ENCODE peak calls at places on chromosomes 2 and 18, in four cellular contexts. O is naive B cell, P is HFFc6, H is activated T-helper 1 cell treated with Interleukin-2 at 50 U/mL for 16 hours. K is an unnamed sample.

GRCh38 chr2:219631406-219631891 is 4.0 kb downstream of the SLC4A3 start:
- DNase-seq in O (no peak), P (no peak), H (no peak), K (no peak)

GRCh38 chr2:219627105-219628100 is at the start of gene SLC4A3:
- DNase-seq in O (no peak), P (no peak), H (no peak), K (peak; percentile 47)

GRCh38 chr18:11741505-11742145 is 52.6 kb downstream of the GNAL start:
- DNase-seq in O (no peak), P (no peak), H (no peak), K (peak; percentile 57)

GRCh38 chr2:8796878-8797550 is 40.4 kb downstream of the KIDINS220 start:
- DNase-seq in O (no peak), P (no peak), H (no peak), K (no peak)

GRCh38 chr2:117170897-117171296 is 643.6 kb upstream of the DDX18 start:
- DNase-seq in O (no peak), P (no peak), H (no peak), K (no peak)

GRCh38 chr18:59140287-59140885 is 702 bp downstream of the SEC11C start:
- DNase-seq in O (no peak), P (peak; percentile 36), H (no peak), K (peak; percentile 60)

GRCh38 chr18:10928971-10929373 is 220.4 kb downstream of the PIEZO2 start:
- DNase-seq in O (no peak), P (peak; percentile 48), H (no peak), K (no peak)

GRCh38 chr2:120880381-120880780 is 144.7 kb downstream of the GLI2 start:
- DNase-seq in O (no peak), P (no peak), H (no peak), K (no peak)

GRCh38 chr2:129888896-129889295 is 90.6 kb upstream of the RAB6C start:
- DNase-seq in O (no peak), P (peak; percentile 23), H (no peak), K (no peak)

GRCh38 chr2:1836321-1836860 is 92.1 kb upstream of the PXDN start:
- DNase-seq in O (no peak), P (no peak), H (no peak), K (no peak)

GRCh38 chr2:177078416-177078815 is 134.2 kb upstream of the HNRNPA3 start:
- DNase-seq in O (no peak), P (no peak), H (no peak), K (no peak)

GRCh38 chr2:32003791-32004190 is 7.0 kb downstream of the MEMO1 start:
- DNase-seq in O (no peak), P (no peak), H (no peak), K (no peak)

GRCh38 chr2:23360571-23361125 is 24.3 kb upstream of the KLHL29 start:
- DNase-seq in O (no peak), P (peak; percentile 72), H (no peak), K (no peak)

GRCh38 chr2:28532399-28532798 is 36.5 kb downstream of the PLB1 start:
- DNase-seq in O (no peak), P (no peak), H (no peak), K (no peak)

GRCh38 chr2:226759768-226760167 is 39.9 kb downstream of the IRS1 start:
- DNase-seq in O (no peak), P (no peak), H (no peak), K (no peak)

GRCh38 chr2:64259301-64259700 is 115.1 kb upstream of the PELI1 start:
- DNase-seq in O (no peak), P (no peak), H (no peak), K (no peak)

GRCh38 chr2:188395903-188396699 is 104.4 kb downstream of the GULP1 start:
- DNase-seq in O (no peak), P (no peak), H (no peak), K (no peak)

GRCh38 chr18:13159579-13159978 is 59.0 kb upstream of the LDLRAD4 start:
- DNase-seq in O (peak; percentile 53), P (peak; percentile 65), H (no peak), K (peak; percentile 66)

GRCh38 chr2:241863021-241863954 is 4.6 kb upstream of the PDCD1 start:
- DNase-seq in O (no peak), P (no peak), H (no peak), K (no peak)

GRCh38 chr2:218395456-218395825 is 4.2 kb upstream of the CTDSP1 start:
- DNase-seq in O (no peak), P (no peak), H (no peak), K (no peak)

GRCh38 chr2:175823291-175824073 is 178.6 kb downstream of the LNPK start:
- DNase-seq in O (no peak), P (no peak), H (no peak), K (no peak)